ENCODE peak calls at places on chromosomes 6 and 20, in four cellular contexts. Y, U, N and F are unnamed samples.

GRCh38 chr20:36941403-36941835 is 10.1 kb downstream of the SAMHD1 start:
- DNase-seq in Y (no peak), U (no peak), N (no peak), F (no peak)

GRCh38 chr20:38985603-38986170 is 23.5 kb downstream of the DHX35 start:
- DNase-seq in Y (peak), U (peak), N (no peak), F (peak)

GRCh38 chr6:79031821-79032590 is 46.0 kb downstream of the PHIP start:
- DNase-seq in Y (peak), U (peak), N (no peak), F (peak)

GRCh38 chr6:16319813-16320532 is 81.6 kb downstream of the GMPR start:
- DNase-seq in Y (peak), U (peak), N (peak), F (peak)

GRCh38 chr6:54244430-54244829 is 63.8 kb upstream of the TINAG start:
- DNase-seq in Y (peak), U (peak), N (no peak), F (peak)

GRCh38 chr6:16747232-16748027 is 13.8 kb downstream of the ATXN1 start:
- DNase-seq in Y (peak), U (peak), N (no peak), F (peak)

GRCh38 chr6:139977887-139978332 is 603.5 kb upstream of the CITED2 start:
- DNase-seq in Y (peak), U (peak), N (no peak), F (peak)

GRCh38 chr6:122869437-122870024 is 80.5 kb downstream of the SMPDL3A start:
- DNase-seq in Y (peak), U (peak), N (no peak), F (peak)

GRCh38 chr6:128186724-128187123 is 285.9 kb upstream of the THEMIS start:
- DNase-seq in Y (peak), U (no peak), N (no peak), F (no peak)

GRCh38 chr6:105713474-105714118 is 310.7 kb upstream of the PREP start:
- DNase-seq in Y (peak), U (no peak), N (no peak), F (peak)

GRCh38 chr6:87807423-87807978 is 105.5 kb upstream of the AKIRIN2 start:
- DNase-seq in Y (no peak), U (no peak), N (no peak), F (no peak)

GRCh38 chr6:109466212-109466923 is 10.8 kb upstream of the MICAL1 start:
- DNase-seq in Y (no peak), U (no peak), N (no peak), F (no peak)

GRCh38 chr20:15187612-15188011 is 850.2 kb upstream of the FLRT3 start:
- DNase-seq in Y (no peak), U (no peak), N (no peak), F (no peak)

GRCh38 chr6:11333292-11333849 is 100.9 kb upstream of the NEDD9 start:
- DNase-seq in Y (no peak), U (no peak), N (no peak), F (no peak)

GRCh38 chr6:49776444-49776843 is 10.6 kb downstream of the PGK2 start:
- DNase-seq in Y (no peak), U (no peak), N (no peak), F (no peak)

GRCh38 chr6:151292974-151293373 is 53.2 kb downstream of the AKAP12 start:
- DNase-seq in Y (peak), U (peak), N (no peak), F (peak)

GRCh38 chr6:111837641-111838500 is 35.4 kb downstream of the FYN start:
- DNase-seq in Y (no peak), U (no peak), N (no peak), F (no peak)

GRCh38 chr20:64146301-64146935 is 17.8 kb upstream of the MYT1 start:
- DNase-seq in Y (no peak), U (no peak), N (no peak), F (no peak)

GRCh38 chr6:167855825-167856425 is 29.2 kb downstream of the AFDN start:
- DNase-seq in Y (peak), U (peak), N (no peak), F (peak)

GRCh38 chr6:43853066-43853650 is 83.1 kb downstream of the VEGFA start:
- DNase-seq in Y (no peak), U (peak), N (no peak), F (no peak)

GRCh38 chr6:105424177-105424783 is 21.4 kb upstream of the PREP start:
- DNase-seq in Y (peak), U (peak), N (no peak), F (peak)

GRCh38 chr6:70547313-70547712 is 19.4 kb upstream of the SDHAF4 start:
- DNase-seq in Y (peak), U (peak), N (no peak), F (peak)

GRCh38 chr20:51402201-51402600 is 140.3 kb downstream of the NFATC2 start:
- DNase-seq in Y (peak), U (peak), N (no peak), F (peak)

GRCh38 chr6:131843768-131844167 is 35.9 kb downstream of the ENPP1 start:
- DNase-seq in Y (no peak), U (no peak), N (no peak), F (no peak)

GRCh38 chr20:5136096-5136495 is 9.3 kb downstream of the CDS2 start:
- DNase-seq in Y (no peak), U (no peak), N (no peak), F (no peak)

GRCh38 chr20:25139061-25139705 is 56.3 kb upstream of the ENTPD6 start:
- DNase-seq in Y (no peak), U (no peak), N (no peak), F (no peak)

GRCh38 chr6:158958504-158959386 is 41.3 kb downstream of the RSPH3 start:
- DNase-seq in Y (no peak), U (no peak), N (no peak), F (no peak)

GRCh38 chr20:57264908-57265648 is 1.4 kb downstream of the BMP7 start:
- DNase-seq in Y (no peak), U (no peak), N (no peak), F (no peak)
- H3K4me3 ChIP-seq in Y (no peak), U (no peak), N (peak), F (no peak)

GRCh38 chr6:20483902-20484497 is 50.3 kb upstream of the CDKAL1 start:
- DNase-seq in Y (no peak), U (peak), N (no peak), F (peak)
- TF ChIP-seq CTCF in Y (no peak), U (no peak), N (no peak), F (no peak)

GRCh38 chr6:162856885-162857284 is 129.1 kb downstream of the PACRG start:
- DNase-seq in Y (peak), U (peak), N (no peak), F (peak)
- H3K4me3 ChIP-seq in Y (peak), U (peak), N (peak), F (no peak)

GRCh38 chr6:152671146-152671545 is 26.6 kb upstream of the MYCT1 start:
- DNase-seq in Y (peak), U (peak), N (no peak), F (peak)

GRCh38 chr6:152673233-152673632 is 24.5 kb upstream of the MYCT1 start:
- DNase-seq in Y (peak), U (peak), N (no peak), F (peak)

DNA sequence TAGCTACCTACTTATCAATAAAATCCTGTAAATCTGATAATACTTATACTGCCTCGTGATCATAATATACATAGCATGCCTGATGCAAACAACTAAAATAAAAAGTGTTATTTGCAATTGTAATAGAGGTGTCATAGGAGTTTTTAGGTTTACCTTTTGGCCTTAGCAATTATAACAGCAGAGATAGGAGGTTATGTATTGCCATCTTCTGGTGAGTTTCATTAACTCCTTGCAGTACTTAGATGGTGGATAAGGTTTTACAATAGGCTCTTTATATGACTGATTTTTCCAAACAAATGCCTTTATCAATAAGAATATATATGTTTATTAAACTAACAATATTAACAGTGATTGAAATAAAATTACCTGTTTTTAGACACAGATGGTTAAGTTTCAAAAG is 27.8 kb upstream of the MYCT1 start:
- DNase-seq in Y (peak), U (peak), N (no peak), F (peak)
- TF ChIP-seq CTCF in Y (peak), U (peak), N (peak), F (peak)

DNA sequence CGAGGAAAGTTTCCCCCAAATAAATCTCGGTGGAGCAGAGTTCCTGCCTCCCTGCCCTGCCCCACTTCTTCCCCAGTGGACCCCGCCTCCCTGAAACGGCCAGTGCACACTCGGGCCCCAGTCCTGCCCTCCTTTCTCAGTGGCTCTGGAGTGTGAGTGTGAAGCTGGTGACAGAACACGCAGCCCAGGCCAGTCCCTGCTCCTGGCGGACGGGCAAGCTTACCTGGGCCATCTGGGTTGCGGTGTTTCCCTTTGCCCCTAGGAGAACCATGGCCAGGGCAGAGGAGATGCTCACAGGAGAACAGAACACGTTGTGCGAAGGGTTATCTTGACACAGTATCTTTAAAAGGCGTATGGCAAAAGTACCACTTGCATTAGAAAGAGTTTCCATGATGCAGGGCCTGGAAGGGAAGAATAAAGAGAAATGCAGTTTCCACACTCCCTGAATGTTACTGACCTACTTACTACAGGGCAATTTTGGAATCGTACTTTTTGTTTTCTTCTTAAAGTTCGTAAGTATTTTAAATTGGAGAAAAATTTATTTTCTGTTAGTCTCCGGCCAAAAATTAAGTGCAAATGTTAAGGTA is 2.8 kb downstream of the SERPINB9 start:
- DNase-seq in Y (no peak), U (no peak), N (no peak), F (no peak)
- H3K4me3 ChIP-seq in Y (no peak), U (no peak), N (peak), F (peak)

DNA sequence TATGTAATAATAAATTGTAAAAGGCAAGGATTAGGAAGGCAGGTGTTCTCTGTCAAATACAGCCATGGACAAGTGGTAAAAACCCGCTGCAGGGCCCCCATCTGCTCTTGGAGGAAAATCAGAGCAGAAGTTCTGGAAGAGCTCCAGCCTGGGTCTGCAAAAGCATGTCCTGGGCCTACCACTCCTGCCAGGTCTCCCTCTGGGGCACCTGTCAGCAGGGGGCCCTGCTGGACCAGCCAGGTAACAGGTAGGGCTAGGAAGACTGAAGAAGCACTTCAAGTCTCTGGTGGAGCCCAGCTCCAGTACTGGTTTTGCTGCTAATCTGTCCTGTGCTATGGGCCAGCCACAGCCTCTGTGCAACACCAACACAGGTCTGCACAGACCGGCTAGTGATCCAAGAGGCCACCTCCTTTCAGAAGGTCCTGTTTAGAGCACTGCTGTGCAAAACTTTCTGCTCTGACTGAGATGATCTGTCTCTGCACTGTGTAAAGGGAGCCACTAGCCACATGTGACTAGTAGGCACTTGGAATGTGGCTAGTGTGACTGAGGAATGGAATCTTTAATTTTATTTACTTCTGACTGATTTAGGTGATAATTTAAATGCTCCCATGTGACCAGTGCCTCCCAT is 30.2 kb downstream of the RRBP1 start:
- DNase-seq in Y (no peak), U (no peak), N (no peak), F (no peak)
- TF ChIP-seq CTCF in Y (no peak), U (no peak), N (no peak), F (no peak)